ENCODE peak calls at places on chromosomes 2 and 18, in six cellular contexts. P is GM23338, N is neural progenitor cell, I is OCI-LY7, Q is HCT116, G is hepatocyte. U is an unnamed sample.

GRCh38 chr2:107276034-107276433 is 390.1 kb upstream of the ST6GAL2 start:
- DNase-seq in P (no peak), N (no peak), I (no peak), Q (no peak), G (no peak), U (no peak)

GRCh38 chr2:14778015-14778414 is 145.5 kb downstream of the LRATD1 start:
- DNase-seq in P (no peak), N (no peak), I (no peak), Q (no peak), G (no peak), U (peak; percentile 84)

GRCh38 chr2:178819992-178820391 is 12.8 kb upstream of the TTN start:
- DNase-seq in P (no peak), N (no peak), I (no peak), Q (no peak), G (no peak), U (no peak)

GRCh38 chr2:216700778-216701177 is 5.4 kb upstream of the IGFBP5 start:
- DNase-seq in P (no peak), N (no peak), I (no peak), Q (no peak), G (no peak), U (no peak)

GRCh38 chr2:198615972-198616371 is 811.6 kb downstream of the PLCL1 start:
- DNase-seq in P (no peak), N (no peak), I (peak; percentile 36), Q (no peak), G (peak; percentile 10), U (peak; percentile 34)

GRCh38 chr2:69915050-69915945 is at the start of gene MXD1:
- DNase-seq in P (peak; percentile 58), N (peak; percentile 57), I (no peak), Q (no peak), G (peak; percentile 48), U (peak; percentile 50)

GRCh38 chr2:158004131-158004530 is 97.5 kb upstream of the UPP2 start:
- DNase-seq in P (no peak), N (no peak), I (no peak), Q (no peak), G (no peak), U (peak; percentile 69)

GRCh38 chr2:145091011-145091744 is 571.3 kb upstream of the ZEB2 start:
- DNase-seq in P (no peak), N (no peak), I (no peak), Q (no peak), G (no peak), U (peak; percentile 85)

GRCh38 chr18:55302337-55302833 is 285.6 kb downstream of the TCF4 start:
- DNase-seq in P (peak; percentile 25), N (peak; percentile 14), I (no peak), Q (no peak), G (no peak), U (peak; percentile 50)

GRCh38 chr18:48929951-48930713 is 20.6 kb downstream of the SMAD7 start:
- DNase-seq in P (peak; percentile 62), N (peak; percentile 53), I (no peak), Q (no peak), G (peak; percentile 90), U (peak; percentile 82)

GRCh38 chr2:108612153-108612513 is 77.9 kb downstream of the LIMS1 start:
- DNase-seq in P (no peak), N (no peak), I (peak; percentile 93), Q (no peak), G (no peak), U (no peak)

GRCh38 chr18:70288171-70288850 is 534 bp upstream of the SOCS6 start:
- DNase-seq in P (peak; percentile 71), N (peak; percentile 20), I (no peak), Q (no peak), G (peak; percentile 75), U (peak; percentile 74)

GRCh38 chr2:161237397-161238263 is 70.6 kb upstream of the PSMD14 start:
- DNase-seq in P (peak; percentile 73), N (peak; percentile 82), I (peak; percentile 49), Q (no peak), G (peak; percentile 54), U (peak; percentile 72)

GRCh38 chr2:139737659-139738058 is 957.5 kb upstream of the NXPH2 start:
- DNase-seq in P (no peak), N (no peak), I (no peak), Q (no peak), G (no peak), U (no peak)

GRCh38 chr2:85326946-85327756 is 638 bp downstream of the TGOLN2 start:
- DNase-seq in P (peak; percentile 47), N (peak; percentile 70), I (peak; percentile 84), Q (no peak), G (peak; percentile 62), U (peak; percentile 79)

GRCh38 chr18:76448262-76449109 is 46.6 kb downstream of the ZNF516 start:
- DNase-seq in P (no peak), N (no peak), I (no peak), Q (no peak), G (no peak), U (peak; percentile 35)

GRCh38 chr18:61589053-61589723 is 256.0 kb downstream of the CDH20 start:
- DNase-seq in P (no peak), N (no peak), I (no peak), Q (no peak), G (no peak), U (no peak)

GRCh38 chr2:239275037-239275685 is 125.7 kb downstream of the HDAC4 start:
- DNase-seq in P (no peak), N (no peak), I (no peak), Q (peak; percentile 97), G (peak; percentile 67), U (peak; percentile 99)

GRCh38 chr2:140178224-140178623 is 1398.0 kb upstream of the NXPH2 start:
- DNase-seq in P (no peak), N (no peak), I (no peak), Q (no peak), G (no peak), U (no peak)

GRCh38 chr2:222452422-222452950 is 28.1 kb downstream of the SGPP2 start:
- DNase-seq in P (no peak), N (no peak), I (no peak), Q (no peak), G (no peak), U (no peak)

GRCh38 chr2:229410312-229410711 is 139.2 kb upstream of the PID1 start:
- DNase-seq in P (no peak), N (no peak), I (no peak), Q (no peak), G (no peak), U (peak; percentile 19)

GRCh38 chr18:33605250-33605649 is 27.2 kb downstream of the ASXL3 start:
- DNase-seq in P (no peak), N (no peak), I (peak; percentile 17), Q (no peak), G (no peak), U (no peak)

GRCh38 chr2:200274116-200275075 is 32.1 kb upstream of the SPATS2L start:
- DNase-seq in P (peak; percentile 39), N (peak; percentile 24), I (no peak), Q (no peak), G (no peak), U (peak; percentile 22)

GRCh38 chr2:151614606-151615306 is 119.5 kb downstream of the NEB start:
- DNase-seq in P (no peak), N (no peak), I (no peak), Q (no peak), G (no peak), U (no peak)

GRCh38 chr2:127670957-127671290 is 4.4 kb downstream of the LIMS2 start:
- DNase-seq in P (no peak), N (no peak), I (no peak), Q (no peak), G (no peak), U (no peak)

GRCh38 chr2:69168144-69168813 is 155.3 kb downstream of the ANTXR1 start:
- DNase-seq in P (no peak), N (no peak), I (no peak), Q (no peak), G (no peak), U (no peak)

GRCh38 chr18:63342206-63342605 is 22.6 kb upstream of the BCL2 start:
- DNase-seq in P (peak; percentile 69), N (peak; percentile 66), I (peak; percentile 50), Q (no peak), G (peak; percentile 46), U (peak; percentile 37)

GRCh38 chr18:61655630-61656029 is 237.2 kb downstream of the RNF152 start:
- DNase-seq in P (no peak), N (no peak), I (no peak), Q (no peak), G (no peak), U (no peak)

GRCh38 chr2:168773719-168774521 is 28.5 kb upstream of the NOSTRIN start:
- DNase-seq in P (peak; percentile 76), N (peak; percentile 48), I (peak; percentile 49), Q (peak; percentile 52), G (peak; percentile 73), U (peak; percentile 82)
- TF ChIP-seq EZH2phosphoT487 in P (no peak), N (no peak), I (no peak), Q (no peak), G (no peak), U (no peak)

GRCh38 chr2:29139152-29139551 is 23.9 kb downstream of the CLIP4 start:
- DNase-seq in P (no peak), N (no peak), I (no peak), Q (no peak), G (no peak), U (peak; percentile 10)
- H3K4me2 ChIP-seq in P (no peak overlapping the region), N (no peak overlapping the region), I (no peak overlapping the region), Q (no peak overlapping the region), G (no peak overlapping the region), U (no peak overlapping the region)

GRCh38 chr2:146158072-146158674 is 1638.3 kb upstream of the ZEB2 start:
- DNase-seq in P (no peak), N (no peak), I (no peak), Q (no peak), G (no peak), U (no peak)
- H2AFZ ChIP-seq in P (no peak overlapping the region), N (no peak overlapping the region), I (no peak overlapping the region), Q (no peak overlapping the region), G (no peak overlapping the region), U (no peak overlapping the region)

GRCh38 chr2:60352491-60353405 is 200.7 kb downstream of the BCL11A start:
- DNase-seq in P (no peak), N (no peak), I (peak; percentile 86), Q (no peak), G (no peak), U (no peak)

GRCh38 chr2:60353406-60353800 is 200.1 kb downstream of the BCL11A start:
- DNase-seq in P (peak; percentile 33), N (peak; percentile 42), I (peak; percentile 78), Q (no peak), G (no peak), U (no peak)

GRCh38 chr2:60351321-60351720 is 202.1 kb downstream of the BCL11A start:
- DNase-seq in P (no peak), N (no peak), I (no peak), Q (no peak), G (no peak), U (no peak)

GRCh38 chr2:60351802-60352201 is 201.7 kb downstream of the BCL11A start:
- DNase-seq in P (no peak), N (no peak), I (peak; percentile 93), Q (no peak), G (no peak), U (no peak)

DNA sequence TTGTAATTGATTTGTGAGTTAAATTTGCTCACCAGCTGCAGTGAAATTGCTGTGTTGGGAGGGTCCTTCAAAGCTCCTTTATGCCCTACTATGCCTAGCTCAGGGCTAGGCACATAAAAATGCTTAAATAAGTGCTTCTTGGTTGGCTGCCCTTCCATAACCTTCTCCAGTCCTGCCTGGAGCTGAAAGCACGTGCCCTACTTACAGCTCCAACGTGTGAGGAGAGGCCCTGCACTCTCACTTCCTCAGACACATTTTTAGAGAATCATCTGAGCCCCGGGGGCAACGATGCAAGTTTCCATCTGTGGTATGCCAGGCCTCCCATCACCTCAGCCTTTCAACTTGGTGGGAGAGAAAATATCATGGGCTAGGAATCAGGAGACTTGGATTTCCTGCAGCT is 202.7 kb downstream of the BCL11A start:
- DNase-seq in P (no peak), N (no peak), I (peak; percentile 91), Q (no peak), G (no peak), U (no peak)
- TF ChIP-seq EZH2phosphoT487 in P (no peak), N (no peak), I (no peak), Q (no peak), G (no peak), U (no peak)